ENCODE peak calls at places on chromosomes 7 and 10, in nine cellular contexts. A, U, B, M, I, S, Y, V and R are unnamed samples.

GRCh38 chr10:125977206-125977605 is 80.8 kb downstream of the FANK1 start:
- DNase-seq in U (peak), M (no peak), Y (no peak), A (no peak), V (no peak), I (no peak), B (peak), S (no peak), R (no peak)

GRCh38 chr7:131753620-131754222 is 197.3 kb upstream of the PODXL start:
- DNase-seq in B (peak), V (no peak), Y (peak), A (no peak), U (no peak), S (no peak), M (no peak), I (no peak), R (no peak)

GRCh38 chr10:16953270-16953669 is 136.0 kb upstream of the RSU1 start:
- DNase-seq in M (no peak), B (no peak), V (no peak), U (no peak), I (no peak), A (no peak), Y (no peak), S (no peak), R (no peak)

GRCh38 chr10:69307434-69307833 is 29.1 kb downstream of the HK1 start:
- DNase-seq in M (no peak), Y (no peak), I (no peak), V (no peak), B (no peak), U (no peak), A (no peak), S (no peak), R (no peak)

GRCh38 chr7:30924624-30925023 is 13.0 kb downstream of the AQP1 start:
- DNase-seq in M (no peak), I (no peak), B (no peak), V (no peak), Y (peak), U (no peak), S (no peak), A (peak), R (no peak)

GRCh38 chr10:108424656-108425055 is 1260.2 kb upstream of the SORCS1 start:
- DNase-seq in I (no peak), A (no peak), Y (no peak), S (no peak), M (no peak), U (peak), V (no peak), B (no peak), R (no peak)

GRCh38 chr10:8056891-8057331 is 2.4 kb downstream of the GATA3 start:
- DNase-seq in S (no peak), U (no peak), B (peak), V (no peak), Y (no peak), M (no peak), I (no peak), A (no peak), R (peak)

GRCh38 chr7:68697821-68698280 is 900.4 kb upstream of the AUTS2 start:
- DNase-seq in M (no peak), V (no peak), S (no peak), Y (peak), B (no peak), I (no peak), U (no peak), A (no peak), R (no peak)

GRCh38 chr10:102289840-102290239 is 44.5 kb downstream of the GBF1 start:
- DNase-seq in Y (no peak), I (no peak), V (no peak), B (no peak), M (no peak), A (no peak), S (no peak), U (no peak), R (no peak)

GRCh38 chr7:125253454-125254182 is 324.0 kb upstream of the POT1 start:
- DNase-seq in B (no peak), S (no peak), V (no peak), A (no peak), I (no peak), U (no peak), M (no peak), Y (no peak), R (no peak)

GRCh38 chr7:16670021-16670420 is 24.0 kb downstream of the BZW2 start:
- DNase-seq in B (no peak), Y (no peak), A (no peak), I (no peak), U (peak), V (no peak), S (no peak), M (no peak), R (no peak)

GRCh38 chr7:16776053-16776452 is 22.5 kb downstream of the TSPAN13 start:
- DNase-seq in U (no peak), Y (no peak), B (no peak), A (no peak), M (no peak), I (no peak), S (no peak), V (no peak), R (no peak)

GRCh38 chr7:44956157-44956766 is 22.6 kb downstream of the MYO1G start:
- DNase-seq in M (no peak), I (no peak), A (peak), Y (no peak), S (no peak), B (no peak), U (no peak), V (peak), R (peak)

GRCh38 chr7:93921607-93922446 is at the start of gene GNG11:
- DNase-seq in M (peak), V (peak), B (peak), I (peak), A (peak), S (peak), Y (peak), U (peak), R (peak)

GRCh38 chr10:130740166-130740565 is 571.4 kb downstream of the TCERG1L start:
- DNase-seq in S (no peak), V (no peak), B (no peak), U (no peak), Y (no peak), I (peak), M (no peak), A (no peak), R (no peak)

GRCh38 chr10:9096288-9096687 is 1041.8 kb downstream of the GATA3 start:
- DNase-seq in A (no peak), V (no peak), U (no peak), I (peak), B (no peak), S (no peak), M (no peak), Y (no peak), R (peak)

GRCh38 chr7:137501561-137501960 is 158.0 kb upstream of the PTN start:
- DNase-seq in Y (no peak), A (no peak), M (no peak), V (no peak), S (no peak), I (no peak), U (no peak), B (no peak), R (no peak)

GRCh38 chr10:109726473-109726872 is 196.8 kb downstream of the XPNPEP1 start:
- DNase-seq in Y (peak), I (no peak), V (no peak), M (no peak), S (no peak), U (no peak), B (no peak), A (no peak), R (no peak)

GRCh38 chr10:71272122-71272771 is 46.8 kb upstream of the SLC29A3 start:
- DNase-seq in B (no peak), U (peak), Y (no peak), I (no peak), S (no peak), V (no peak), A (no peak), M (no peak), R (no peak)

GRCh38 chr7:80954181-80954580 is 35.3 kb upstream of the SEMA3C start:
- DNase-seq in V (no peak), U (no peak), S (no peak), Y (no peak), A (no peak), I (no peak), B (no peak), M (no peak), R (no peak)

GRCh38 chr10:46553238-46554049 is 3.0 kb downstream of the GPRIN2 start:
- DNase-seq in U (no peak), Y (peak), V (no peak), S (no peak), M (peak), I (no peak), B (no peak), A (no peak), R (no peak)

GRCh38 chr7:157573244-157573643 is 236.4 kb downstream of the DNAJB6 start:
- DNase-seq in U (no peak), I (no peak), M (no peak), S (no peak), A (no peak), Y (no peak), B (no peak), V (no peak), R (peak)

GRCh38 chr7:111082351-111082750 is 8.6 kb upstream of the LRRN3 start:
- DNase-seq in B (no peak), A (no peak), M (no peak), Y (no peak), I (no peak), U (no peak), V (no peak), S (no peak), R (peak)

GRCh38 chr7:104415700-104416099 is 87.3 kb downstream of the LHFPL3 start:
- DNase-seq in I (no peak), U (no peak), V (no peak), Y (no peak), B (no peak), M (no peak), S (no peak), A (no peak), R (no peak)

GRCh38 chr10:474406-474805 is 215.1 kb downstream of the DIP2C start:
- DNase-seq in S (no peak), Y (no peak), I (no peak), A (no peak), V (no peak), M (no peak), B (no peak), U (no peak), R (no peak)

GRCh38 chr10:15821046-15821683 is 39.1 kb downstream of the MINDY3 start:
- DNase-seq in A (no peak), U (no peak), S (no peak), M (no peak), Y (no peak), I (no peak), V (no peak), B (no peak), R (no peak)

GRCh38 chr10:15829495-15829894 is 30.8 kb downstream of the MINDY3 start:
- DNase-seq in I (no peak), S (no peak), A (no peak), V (no peak), U (no peak), Y (no peak), B (no peak), M (no peak), R (no peak)

GRCh38 chr10:15824498-15824897 is 35.8 kb downstream of the MINDY3 start:
- DNase-seq in U (peak), I (no peak), A (no peak), S (no peak), B (peak), Y (no peak), M (no peak), V (no peak), R (no peak)
- TF ChIP-seq CTCF in U (peak), I (peak), A (no peak), S (peak), B (peak), Y (peak), M (peak), V (no peak), R (peak)

DNA sequence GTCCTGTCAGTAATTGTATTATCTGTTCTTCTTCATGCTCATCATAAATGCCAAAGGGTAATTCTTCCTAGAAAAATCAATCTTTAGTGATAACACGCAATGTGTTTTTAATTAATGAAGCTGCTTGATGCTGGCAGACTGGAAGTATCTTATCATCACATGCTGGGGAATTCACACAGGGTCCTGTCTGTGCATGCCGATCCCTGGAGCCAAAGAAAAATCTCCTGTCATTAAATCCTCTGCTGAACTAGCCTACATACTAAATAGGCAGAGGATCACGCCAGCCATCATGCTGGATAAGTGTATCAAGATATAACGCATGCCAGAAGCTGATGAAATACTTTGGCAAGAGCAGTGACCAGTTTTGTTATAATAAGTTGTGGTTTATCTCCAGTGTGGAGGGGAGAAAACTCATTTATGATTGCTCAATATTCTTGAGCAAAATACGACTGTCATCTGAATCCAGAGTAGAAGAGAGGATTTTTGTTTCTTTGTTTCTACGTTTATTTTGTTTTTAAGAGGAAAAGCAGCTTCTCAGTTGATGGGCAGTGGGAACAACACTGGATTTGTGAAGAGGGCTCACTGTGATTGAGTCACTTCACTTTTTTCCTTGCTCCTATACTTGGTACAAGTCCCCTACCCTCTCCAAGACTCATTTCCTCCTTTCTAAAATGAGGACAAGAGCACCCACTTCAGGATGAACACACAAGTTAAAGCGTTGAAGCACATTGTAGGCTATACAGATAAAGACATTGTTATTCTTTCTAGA is 649.1 kb downstream of the TNS3 start:
- DNase-seq in M (no peak), S (no peak), U (peak), B (no peak), A (no peak), V (peak), Y (peak), I (no peak), R (no peak)
- TF ChIP-seq CTCF in M (no peak), S (peak), U (peak), B (no peak), A (no peak), V (no peak), Y (peak), I (no peak), R (no peak)

DNA sequence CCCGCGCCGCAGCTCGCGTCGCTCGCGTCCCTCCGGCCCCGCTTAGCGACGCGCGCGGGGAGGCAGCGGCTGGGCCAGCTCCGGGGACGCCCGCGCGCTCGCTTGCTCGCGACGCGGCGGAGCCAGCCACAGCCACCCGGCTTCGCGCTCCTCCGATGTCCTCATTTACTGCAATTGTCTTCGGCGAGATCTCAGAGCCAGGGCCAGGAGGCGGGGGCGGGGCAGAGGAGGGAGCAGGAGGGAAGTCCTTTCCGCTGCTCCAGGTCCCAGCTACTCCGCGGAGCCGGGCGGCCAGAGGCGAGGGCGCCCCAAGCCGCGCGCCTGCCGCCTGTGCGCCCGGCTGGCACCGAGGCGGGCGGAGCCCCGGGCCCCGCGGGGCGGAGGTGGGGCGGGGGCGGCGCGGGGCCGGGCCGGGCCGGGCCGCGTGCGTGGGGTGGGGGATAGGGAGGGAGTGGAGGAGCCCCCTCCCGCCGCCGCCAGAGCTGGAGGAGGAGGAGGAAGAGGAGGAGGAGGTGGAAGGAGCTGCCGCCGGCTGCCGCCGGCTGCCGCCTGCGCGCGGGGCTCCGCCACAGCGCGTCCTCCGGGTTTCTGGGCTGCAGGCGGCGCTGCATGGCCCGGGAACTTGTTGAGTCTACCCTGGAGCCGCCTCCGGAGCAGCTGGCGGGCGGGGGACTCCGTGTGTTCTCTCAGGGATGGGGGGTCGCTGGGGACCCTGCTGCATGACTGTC is at the start of gene INSYN2A:
- DNase-seq in I (no peak), S (peak), A (no peak), U (peak), M (peak), V (no peak), Y (peak), B (no peak), R (no peak)
- TF ChIP-seq CTCF in I (no peak), S (peak), A (no peak), U (peak), M (no peak), V (no peak), Y (peak), B (no peak), R (no peak)

DNA sequence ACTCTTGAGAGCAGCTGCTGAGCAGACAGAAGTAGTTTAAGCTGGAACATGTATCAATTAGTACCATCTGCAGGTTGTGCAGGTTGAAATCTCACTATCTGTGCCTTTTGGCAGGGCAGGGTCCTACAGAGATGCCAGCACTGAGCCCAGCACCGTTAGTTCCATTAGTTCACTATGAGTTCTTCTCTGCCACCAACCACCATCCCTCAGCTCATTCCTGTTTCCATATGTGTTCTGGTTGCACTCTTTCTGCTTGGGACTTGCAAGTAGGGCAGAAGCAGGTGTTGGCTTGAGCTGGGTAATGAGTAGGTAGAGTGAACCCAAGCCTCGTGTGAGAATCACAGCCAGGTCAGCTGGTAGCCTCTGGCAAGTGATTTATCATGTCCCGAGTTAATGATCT is 2.8 kb downstream of the SMO start:
- DNase-seq in S (no peak), M (no peak), A (no peak), Y (no peak), U (no peak), I (no peak), B (no peak), V (no peak), R (no peak)
- TF ChIP-seq CTCF in S (no peak), M (no peak), A (no peak), Y (no peak), U (no peak), I (no peak), B (no peak), V (no peak), R (no peak)

GRCh38 chr7:33909312-33909711 is 4.0 kb downstream of the BMPER start:
- DNase-seq in Y (no peak), U (peak), B (no peak), S (no peak), M (no peak), I (no peak), A (no peak), V (no peak), R (no peak)
- TF ChIP-seq CTCF in Y (no peak), U (no peak), B (no peak), S (no peak), M (no peak), I (no peak), A (no peak), V (no peak), R (no peak)

DNA sequence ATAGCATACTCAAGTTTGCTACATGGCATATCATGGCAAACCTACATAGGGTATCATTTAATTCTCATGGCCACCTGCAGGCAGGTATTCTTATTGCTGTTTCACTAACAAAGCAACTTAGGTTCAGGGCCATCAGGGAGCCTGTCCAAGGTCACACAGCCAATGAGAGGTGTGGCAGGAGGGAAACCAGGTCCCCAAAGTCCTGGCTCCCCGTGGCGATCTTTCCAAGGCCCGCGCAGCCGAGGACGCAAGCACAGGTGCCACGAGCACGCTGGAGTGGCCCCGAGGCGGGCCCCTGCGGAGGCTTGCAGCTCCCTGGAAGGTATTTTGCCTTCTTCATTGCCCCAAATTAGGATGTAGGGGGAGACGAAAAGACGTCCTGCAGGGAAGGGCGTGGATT is 20.8 kb downstream of the PRKAG2 start:
- DNase-seq in B (no peak), U (no peak), I (no peak), Y (no peak), A (no peak), V (no peak), M (no peak), S (no peak), R (no peak)
- TF ChIP-seq CTCF in B (no peak), U (no peak), I (no peak), Y (no peak), A (no peak), V (no peak), M (no peak), S (no peak), R (no peak)

DNA sequence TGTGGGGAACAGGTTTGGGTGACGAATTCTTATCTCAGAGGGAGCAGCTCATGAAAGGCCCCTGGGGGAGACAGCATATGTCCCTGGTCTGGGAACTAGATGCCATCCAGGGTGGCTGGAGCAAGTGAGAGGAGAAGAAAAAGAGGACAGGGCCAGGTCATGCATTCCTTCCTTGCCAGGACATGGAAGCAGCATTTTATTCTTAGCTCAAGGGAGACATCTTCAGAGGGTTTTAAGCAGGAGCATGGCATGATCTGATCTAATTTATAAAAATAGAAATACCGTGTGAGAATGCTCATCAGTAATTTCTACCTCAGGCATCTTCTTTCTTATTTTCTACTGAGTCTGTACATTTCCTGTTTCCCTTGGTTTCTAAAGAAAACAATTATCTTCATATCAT is 386.0 kb downstream of the GALNT17 start:
- DNase-seq in B (no peak), Y (no peak), U (no peak), I (no peak), A (no peak), V (no peak), S (no peak), M (no peak), R (no peak)
- TF ChIP-seq CTCF in B (no peak), Y (no peak), U (no peak), I (no peak), A (no peak), V (no peak), S (no peak), M (no peak), R (no peak)

GRCh38 chr7:5139998-5140397 is 50.0 kb upstream of the WIPI2 start:
- DNase-seq in I (no peak), U (peak), A (peak), M (peak), V (no peak), Y (peak), B (peak), S (no peak), R (peak)
- TF ChIP-seq CTCF in I (no peak), U (peak), A (peak), M (no peak), V (no peak), Y (peak), B (peak), S (peak), R (no peak)

DNA sequence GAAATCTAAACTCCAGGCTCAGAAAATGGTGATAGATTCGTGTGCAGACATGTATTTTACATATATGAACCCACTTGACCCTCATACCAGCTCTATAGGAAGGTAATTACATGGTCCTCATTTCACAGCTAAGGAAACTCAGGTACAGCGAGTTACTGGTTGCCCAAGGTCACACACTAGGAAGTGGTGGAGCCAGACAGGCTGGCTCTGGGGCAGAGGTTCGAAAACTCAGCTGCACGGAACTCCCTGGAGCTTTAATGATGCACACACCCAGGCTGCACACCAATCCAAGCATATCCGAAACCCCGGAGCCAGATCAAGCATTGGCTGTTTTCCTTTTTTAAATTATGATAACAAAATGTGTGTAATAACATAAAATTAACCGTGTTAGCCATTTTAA is 172.4 kb downstream of the COBL start:
- DNase-seq in M (no peak), V (no peak), U (no peak), I (no peak), A (no peak), B (no peak), Y (no peak), S (no peak), R (no peak)
- TF ChIP-seq CTCF in M (no peak), V (no peak), U (no peak), I (no peak), A (no peak), B (no peak), Y (no peak), S (no peak), R (no peak)